ENCODE peak calls at places on chromosomes 5 and 9, in six cellular contexts. Y is neuronal stem cell, Z is upper lobe of right lung, V is pancreas, O is Panc1, G is spleen. C is an unnamed sample.

GRCh38 chr9:125374443-125375309 is 113.0 kb downstream of the GAPVD1 start:
- DNase-seq in Y (peak), Z (peak), V (peak), O (peak), G (peak), C (peak)

GRCh38 chr5:79107020-79107796 is 4.4 kb upstream of the BHMT start:
- DNase-seq in Y (no peak), Z (no peak), V (peak), O (no peak), G (no peak), C (no peak)

GRCh38 chr9:109906766-109907382 is 126.9 kb downstream of the PALM2AKAP2 start:
- DNase-seq in Y (no peak), Z (no peak), V (no peak), O (no peak), G (no peak), C (no peak)

GRCh38 chr5:154267516-154267915 is 77.0 kb downstream of the GALNT10 start:
- DNase-seq in Y (no peak), Z (no peak), V (no peak), O (no peak), G (no peak), C (no peak)

GRCh38 chr5:110900829-110901228 is 162.0 kb downstream of the SLC25A46 start:
- DNase-seq in Y (no peak), Z (no peak), V (no peak), O (peak), G (no peak), C (no peak)

GRCh38 chr9:70420267-70421019 is 6.0 kb upstream of the KLF9 start:
- DNase-seq in Y (peak), Z (peak), V (peak), O (peak), G (peak), C (no peak)

GRCh38 chr9:33273266-33273971 is 8.6 kb downstream of the CHMP5 start:
- DNase-seq in Y (no peak), Z (no peak), V (no peak), O (no peak), G (no peak), C (no peak)

GRCh38 chr5:6703791-6704190 is 9.4 kb upstream of the TENT4A start:
- DNase-seq in Y (no peak), Z (no peak), V (no peak), O (no peak), G (no peak), C (no peak)

GRCh38 chr5:5473224-5473623 is 50.7 kb downstream of the ICE1 start:
- DNase-seq in Y (no peak), Z (no peak), V (no peak), O (no peak), G (no peak), C (no peak)

DNA sequence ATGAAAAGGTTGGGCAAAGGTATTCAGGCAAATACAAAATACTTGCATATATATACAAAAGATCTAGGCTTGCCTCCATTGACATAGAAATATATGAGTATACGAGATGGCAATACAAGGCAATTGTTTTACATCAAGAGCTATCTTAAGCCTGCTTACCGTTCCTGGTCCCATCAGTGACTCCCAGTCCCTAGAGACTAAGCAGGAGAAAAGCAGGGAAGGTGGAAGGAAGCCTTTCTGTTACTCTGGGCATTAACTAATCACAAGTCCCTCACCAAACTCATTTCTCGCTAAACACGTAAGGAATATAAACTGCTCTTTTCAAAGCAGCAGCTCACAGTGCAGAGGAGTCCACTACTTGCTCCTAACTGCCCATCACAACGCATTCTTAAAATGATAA is 125.2 kb downstream of the ZNF608 start:
- DNase-seq in Y (no peak), Z (no peak), V (no peak), O (no peak), G (no peak), C (no peak)
- H3K27ac ChIP-seq in Y (no peak), Z (no peak), V (no peak), O (peak), G (no peak), C (no peak)

DNA sequence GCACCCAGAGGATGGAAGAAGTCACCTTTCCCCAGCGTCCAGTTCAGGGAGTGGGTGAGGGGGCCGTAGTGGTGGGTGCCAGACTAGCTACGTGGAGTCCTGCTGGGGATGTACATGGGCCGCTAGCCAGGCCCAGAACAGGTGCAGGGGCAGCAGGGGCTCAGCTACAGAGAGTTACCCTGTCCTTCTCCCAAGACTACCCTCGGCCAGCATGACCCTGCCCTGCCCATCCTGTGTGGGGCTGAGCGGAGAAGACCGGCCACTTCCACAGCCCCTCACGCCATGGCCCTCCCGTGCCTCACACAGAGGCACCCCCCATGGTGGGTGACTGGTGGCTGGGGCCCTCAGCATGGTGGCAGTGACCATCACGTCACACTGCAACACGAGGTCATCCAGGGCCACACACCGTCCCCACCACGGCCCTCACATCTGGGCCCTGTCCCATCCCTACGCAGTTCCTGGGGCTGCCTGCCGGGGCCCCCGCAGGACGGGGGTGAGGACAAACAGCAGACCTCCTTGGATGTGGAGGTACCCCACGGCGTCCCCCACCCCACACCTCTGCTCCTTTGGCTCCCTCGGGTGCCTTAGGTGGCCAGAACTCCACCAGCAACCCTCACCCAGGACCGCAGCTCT is 977 bp upstream of the DPP7 start:
- DNase-seq in Y (no peak), Z (no peak), V (no peak), O (no peak), G (no peak), C (no peak)
- H3K4me3 ChIP-seq in Y (no peak), Z (peak), V (peak), O (peak), G (peak), C (no peak)

DNA sequence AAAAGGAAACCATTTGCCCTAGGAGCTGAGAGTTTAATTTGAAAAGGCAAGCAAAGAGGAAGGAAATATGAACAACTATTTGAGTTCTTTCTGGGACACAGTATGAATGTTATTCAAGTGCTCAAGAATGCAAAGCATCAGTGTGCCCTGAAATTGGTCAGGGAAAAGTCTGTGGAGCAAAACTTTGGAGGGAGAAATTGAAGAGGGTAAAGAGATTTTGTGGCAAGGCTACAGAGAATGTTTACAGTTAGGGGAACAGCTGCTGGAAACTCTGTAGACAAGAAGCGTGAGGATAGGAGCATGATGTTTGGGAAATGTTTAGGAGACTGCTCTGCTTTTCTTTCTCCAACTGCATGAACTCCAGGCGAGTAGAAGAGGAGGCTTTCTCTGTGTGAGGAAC is 75.5 kb upstream of the IL7R start:
- DNase-seq in Y (no peak), Z (no peak), V (no peak), O (no peak), G (no peak), C (no peak)
- H3K27ac ChIP-seq in Y (no peak), Z (peak), V (no peak), O (no peak), G (peak), C (no peak)

DNA sequence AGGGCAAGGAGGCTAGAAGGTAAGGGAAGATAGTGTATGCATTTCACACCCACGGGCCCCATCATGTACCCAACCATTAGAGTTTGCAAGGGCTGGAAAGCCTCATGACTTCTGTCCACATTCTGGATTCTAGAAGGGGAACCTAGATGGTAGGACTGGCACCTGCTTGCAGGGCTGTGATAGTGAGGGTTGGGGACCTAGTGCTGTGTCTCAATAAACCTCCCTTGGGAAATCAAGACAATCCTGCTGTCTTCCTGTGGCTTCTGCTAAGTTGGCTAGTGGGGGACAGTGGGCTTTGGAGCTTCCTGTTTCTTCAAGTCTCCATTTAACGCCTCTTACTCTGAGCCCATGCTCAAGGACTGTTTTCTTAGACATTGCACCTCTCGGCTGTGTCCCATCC is 43.6 kb upstream of the SYNPO start:
- DNase-seq in Y (no peak), Z (no peak), V (no peak), O (no peak), G (peak), C (no peak)
- H3K4me3 ChIP-seq in Y (no peak), Z (no peak), V (no peak), O (no peak), G (no peak), C (no peak)

GRCh38 chr9:14029811-14030210 is 284.1 kb downstream of the NFIB start:
- DNase-seq in Y (no peak), Z (no peak), V (no peak), O (no peak), G (no peak), C (no peak)

GRCh38 chr9:14033067-14033466 is 280.9 kb downstream of the NFIB start:
- DNase-seq in Y (no peak), Z (no peak), V (no peak), O (no peak), G (no peak), C (no peak)

GRCh38 chr9:14031761-14032279 is 282.1 kb downstream of the NFIB start:
- DNase-seq in Y (no peak), Z (no peak), V (no peak), O (no peak), G (no peak), C (no peak)

GRCh38 chr9:14031015-14031414 is 282.9 kb downstream of the NFIB start:
- DNase-seq in Y (peak), Z (no peak), V (no peak), O (no peak), G (no peak), C (peak)

DNA sequence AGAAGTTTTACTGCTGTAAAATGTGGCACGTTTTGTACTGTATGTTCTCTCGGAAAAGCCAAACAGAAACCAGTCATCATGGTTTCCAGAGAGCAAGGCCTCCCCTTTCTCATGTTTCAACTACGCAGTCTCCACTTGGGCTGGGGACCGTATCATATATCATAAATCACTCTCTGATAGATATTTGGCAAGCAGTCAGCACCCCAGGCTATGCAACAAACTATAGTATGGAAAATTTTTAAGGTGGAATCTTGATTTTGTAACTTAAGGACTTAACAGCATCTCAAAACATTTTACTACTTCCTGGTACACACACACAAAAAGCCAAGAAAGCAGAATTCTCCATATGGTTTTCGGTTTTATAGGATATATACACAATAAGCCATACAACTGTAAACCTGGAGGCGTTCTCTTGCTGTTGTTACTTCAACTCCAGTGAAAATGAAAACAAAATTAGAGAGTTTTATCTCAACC is 283.6 kb downstream of the NFIB start:
- DNase-seq in Y (no peak), Z (no peak), V (no peak), O (no peak), G (no peak), C (no peak)
- H3K27ac ChIP-seq in Y (no peak), Z (peak), V (peak), O (no peak), G (peak), C (no peak)

GRCh38 chr5:139709587-139710369 is 61.6 kb downstream of the CXXC5 start:
- DNase-seq in Y (peak), Z (no peak), V (peak), O (no peak), G (peak), C (no peak)

GRCh38 chr5:139710370-139711066 is 62.4 kb downstream of the CXXC5 start:
- DNase-seq in Y (peak), Z (peak), V (peak), O (no peak), G (peak), C (no peak)

GRCh38 chr5:139711067-139711851 is 63.1 kb downstream of the CXXC5 start:
- DNase-seq in Y (peak), Z (no peak), V (peak), O (no peak), G (peak), C (no peak)

GRCh38 chr5:139708877-139709586 is 60.9 kb downstream of the CXXC5 start:
- DNase-seq in Y (peak), Z (peak), V (peak), O (no peak), G (peak), C (no peak)

GRCh38 chr5:139711852-139712171 is 63.7 kb downstream of the CXXC5 start:
- DNase-seq in Y (no peak), Z (peak), V (peak), O (no peak), G (peak), C (no peak)
- H3K4me3 ChIP-seq in Y (peak), Z (peak), V (peak), O (no peak), G (peak), C (peak)

GRCh38 chr9:78010419-78010818 is 21.2 kb downstream of the GNAQ start:
- DNase-seq in Y (no peak), Z (no peak), V (no peak), O (no peak), G (no peak), C (no peak)
- H3K27ac ChIP-seq in Y (no peak), Z (no peak), V (no peak), O (no peak), G (peak), C (no peak)

GRCh38 chr5:55896663-55897062 is 45.5 kb downstream of the IL31RA start:
- DNase-seq in Y (no peak), Z (no peak), V (no peak), O (no peak), G (no peak), C (no peak)

GRCh38 chr5:55899344-55899743 is 48.2 kb downstream of the IL31RA start:
- DNase-seq in Y (no peak), Z (no peak), V (no peak), O (no peak), G (no peak), C (no peak)

GRCh38 chr5:55897905-55898304 is 46.7 kb downstream of the IL31RA start:
- DNase-seq in Y (no peak), Z (no peak), V (no peak), O (no peak), G (no peak), C (no peak)

GRCh38 chr5:55896238-55896637 is 45.1 kb downstream of the IL31RA start:
- DNase-seq in Y (no peak), Z (no peak), V (no peak), O (no peak), G (no peak), C (no peak)

DNA sequence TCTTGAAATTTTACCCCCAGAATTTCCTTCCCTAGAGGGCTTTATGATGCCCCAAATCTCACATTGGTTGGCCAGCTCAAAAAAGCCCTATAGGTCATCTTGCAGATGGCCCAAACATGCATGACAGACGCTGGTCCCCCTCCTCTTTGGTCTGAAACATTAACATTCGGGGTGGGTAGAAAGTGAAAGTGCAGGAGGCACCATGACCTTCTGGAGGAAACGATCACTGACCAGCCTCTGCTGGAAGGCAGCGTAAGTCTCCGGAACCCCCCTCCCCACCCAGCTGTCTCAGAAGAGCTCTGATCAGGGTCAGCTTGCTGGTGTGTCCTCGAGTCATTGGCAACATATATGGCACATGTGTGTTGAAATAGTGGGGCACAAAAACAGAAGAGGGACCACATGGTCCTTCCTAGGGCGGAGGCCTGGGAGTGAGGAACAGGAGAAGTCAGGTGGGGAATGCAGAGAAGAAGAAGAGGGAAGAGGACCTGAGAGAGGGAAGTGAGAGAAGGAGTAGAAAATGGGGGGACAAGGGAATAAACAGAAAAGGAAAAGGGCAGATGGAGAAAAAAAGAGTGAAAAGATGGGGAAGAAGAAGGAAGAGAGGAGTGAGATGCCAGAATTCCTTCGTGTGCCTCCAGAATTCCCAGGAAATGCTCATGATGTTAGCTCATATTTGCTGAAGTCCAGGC is 46.2 kb downstream of the IL31RA start:
- DNase-seq in Y (no peak), Z (no peak), V (no peak), O (no peak), G (no peak), C (no peak)
- H3K4me3 ChIP-seq in Y (no peak), Z (no peak), V (no peak), O (no peak), G (no peak), C (no peak)